ENCODE peak calls at places on chromosomes 16 and 17, in seven cellular contexts. Z is RCC 7860, Y is dorsolateral prefrontal cortex, G is H9, R is thoracic aorta, Q is RWPE1, C is NCI-H2081. B is an unnamed sample.

GRCh38 chr16:57810197-57811024 is 8.1 kb upstream of the KIFC3 start:
- DNase-seq in Z (peak), Y (no peak), G (peak), R (peak), Q (peak), C (peak), B (no peak)

GRCh38 chr16:67104061-67104460 is 5.7 kb upstream of the PHAF1 start:
- DNase-seq in Z (peak), Y (no peak), G (peak), R (no peak), Q (no peak), C (no peak), B (no peak)

GRCh38 chr17:36586138-36586537 is 5.5 kb upstream of the DHRS11 start:
- DNase-seq in Z (no peak), Y (no peak), G (no peak), R (no peak), Q (no peak), C (no peak), B (no peak)

GRCh38 chr16:69112285-69113129 is 7.1 kb downstream of the HAS3 start:
- DNase-seq in Z (peak), Y (peak), G (peak), R (no peak), Q (no peak), C (no peak), B (no peak)

GRCh38 chr17:19720631-19721426 is 4.4 kb upstream of the SLC47A2 start:
- DNase-seq in Z (peak), Y (no peak), G (no peak), R (no peak), Q (no peak), C (no peak), B (no peak)

GRCh38 chr17:73786286-73786743 is 142.1 kb upstream of the SDK2 start:
- DNase-seq in Z (no peak), Y (no peak), G (peak), R (no peak), Q (peak), C (no peak), B (no peak)

GRCh38 chr16:64742560-64742959 is 379.3 kb downstream of the CDH11 start:
- DNase-seq in Z (no peak), Y (no peak), G (no peak), R (no peak), Q (no peak), C (no peak), B (no peak)

GRCh38 chr16:54285414-54286066 is 1.0 kb downstream of the IRX3 start:
- DNase-seq in Z (peak), Y (no peak), G (peak), R (no peak), Q (peak), C (peak), B (no peak)

GRCh38 chr17:77662796-77663195 is 295.7 kb upstream of the TNRC6C start:
- DNase-seq in Z (no peak), Y (no peak), G (no peak), R (no peak), Q (no peak), C (no peak), B (no peak)

GRCh38 chr16:49473131-49473530 is 99.5 kb downstream of the C16orf78 start:
- DNase-seq in Z (no peak), Y (no peak), G (peak), R (no peak), Q (no peak), C (no peak), B (no peak)

GRCh38 chr16:66677179-66677578 is 19.4 kb downstream of the CMTM4 start:
- DNase-seq in Z (no peak), Y (no peak), G (no peak), R (no peak), Q (no peak), C (no peak), B (no peak)

GRCh38 chr17:81401727-81402529 is 6.7 kb downstream of the BAHCC1 start:
- DNase-seq in Z (no peak), Y (peak), G (peak), R (no peak), Q (no peak), C (no peak), B (no peak)

GRCh38 chr16:12729448-12729847 is 74.2 kb downstream of the CPPED1 start:
- DNase-seq in Z (no peak), Y (no peak), G (no peak), R (no peak), Q (no peak), C (no peak), B (no peak)

GRCh38 chr17:38449364-38449763 is 21.1 kb downstream of the ARHGAP23 start:
- DNase-seq in Z (peak), Y (no peak), G (peak), R (no peak), Q (peak), C (no peak), B (no peak)

GRCh38 chr16:4404247-4404966 is 12.0 kb downstream of the CORO7 start:
- DNase-seq in Z (peak), Y (peak), G (peak), R (no peak), Q (no peak), C (no peak), B (no peak)

GRCh38 chr16:50390914-50391700 is 22.3 kb upstream of the BRD7 start:
- DNase-seq in Z (no peak), Y (no peak), G (no peak), R (no peak), Q (no peak), C (no peak), B (no peak)

GRCh38 chr17:16919663-16920627 is 52.0 kb downstream of the TNFRSF13B start:
- DNase-seq in Z (no peak), Y (peak), G (peak), R (no peak), Q (no peak), C (no peak), B (no peak)

GRCh38 chr16:50309527-50310307 is 43.4 kb downstream of the ADCY7 start:
- DNase-seq in Z (no peak), Y (peak), G (no peak), R (no peak), Q (no peak), C (no peak), B (no peak)

GRCh38 chr17:65301184-65301583 is 164.0 kb downstream of the RGS9 start:
- DNase-seq in Z (no peak), Y (no peak), G (no peak), R (no peak), Q (no peak), C (no peak), B (no peak)

GRCh38 chr16:87735270-87736002 is 30.4 kb downstream of the KLHDC4 start:
- DNase-seq in Z (no peak), Y (no peak), G (no peak), R (no peak), Q (no peak), C (no peak), B (no peak)

GRCh38 chr17:2961446-2961845 is 102.0 kb downstream of the OR1D5 start:
- DNase-seq in Z (no peak), Y (no peak), G (peak), R (no peak), Q (no peak), C (no peak), B (no peak)

GRCh38 chr16:49023095-49023494 is 258.5 kb downstream of the CBLN1 start:
- DNase-seq in Z (peak), Y (no peak), G (no peak), R (no peak), Q (peak), C (no peak), B (no peak)

GRCh38 chr16:85554791-85555548 is 58.2 kb upstream of the GSE1 start:
- DNase-seq in Z (peak), Y (peak), G (no peak), R (peak), Q (peak), C (peak), B (no peak)

GRCh38 chr17:77344038-77344437 is 203.3 kb downstream of the SEC14L1 start:
- DNase-seq in Z (no peak), Y (no peak), G (no peak), R (no peak), Q (no peak), C (no peak), B (no peak)

GRCh38 chr16:71311553-71312158 is 22.5 kb upstream of the CMTR2 start:
- DNase-seq in Z (no peak), Y (no peak), G (peak), R (no peak), Q (peak), C (peak), B (no peak)

GRCh38 chr16:48081656-48082055 is 74.1 kb downstream of the ABCC12 start:
- DNase-seq in Z (peak), Y (no peak), G (no peak), R (no peak), Q (peak), C (no peak), B (no peak)

GRCh38 chr17:59378621-59379194 is 47.3 kb downstream of the YPEL2 start:
- DNase-seq in Z (no peak), Y (no peak), G (no peak), R (no peak), Q (no peak), C (no peak), B (no peak)

GRCh38 chr16:9901-10665 is 43.3 kb downstream of the POLR3K start:
- DNase-seq in Z (no peak), Y (no peak), G (no peak), R (no peak), Q (no peak), C (no peak), B (no peak)

GRCh38 chr16:69720822-69721430 is 5.4 kb downstream of the NQO1 start:
- DNase-seq in Z (no peak), Y (no peak), G (no peak), R (no peak), Q (no peak), C (no peak), B (no peak)

GRCh38 chr17:63928172-63928666 is 3.9 kb downstream of the CD79B start:
- DNase-seq in Z (no peak), Y (no peak), G (no peak), R (no peak), Q (no peak), C (no peak), B (no peak)

GRCh38 chr17:35914354-35914753 is 16.2 kb downstream of the RDM1 start:
- DNase-seq in Z (no peak), Y (no peak), G (no peak), R (no peak), Q (no peak), C (no peak), B (no peak)

GRCh38 chr16:67192781-67193260 is 866 bp downstream of the E2F4 start:
- DNase-seq in Z (no peak), Y (no peak), G (no peak), R (no peak), Q (no peak), C (no peak), B (no peak)

GRCh38 chr16:49494386-49495150 is 121.0 kb downstream of the C16orf78 start:
- DNase-seq in Z (no peak), Y (no peak), G (no peak), R (no peak), Q (no peak), C (no peak), B (no peak)

GRCh38 chr16:66240996-66241395 is 125.5 kb upstream of the CDH5 start:
- DNase-seq in Z (no peak), Y (no peak), G (no peak), R (no peak), Q (no peak), C (no peak), B (no peak)

GRCh38 chr17:20074489-20074888 is 65.3 kb downstream of the SPECC1 start:
- DNase-seq in Z (no peak), Y (no peak), G (no peak), R (no peak), Q (no peak), C (no peak), B (no peak)

GRCh38 chr17:46943511-46944393 is 20.8 kb downstream of the GOSR2 start:
- DNase-seq in Z (peak), Y (peak), G (peak), R (no peak), Q (no peak), C (no peak), B (no peak)

B was measured in SK-N-MC.